ENCODE peak calls at places on chromosomes 2 and 18, in ten cellular contexts. O, M, Q, G, U, Y, T, R, H and K are unnamed samples.

GRCh38 chr2:31219131-31219969 is 2.0 kb upstream of the CAPN14 start:
- DNase-seq in O (no peak), M (no peak), Q (no peak), G (peak), U (no peak), Y (no peak), T (no peak), R (no peak), H (no peak), K (peak)

GRCh38 chr2:109475531-109476210 is 138.1 kb downstream of the SEPTIN10 start:
- DNase-seq in O (no peak), M (no peak), Q (no peak), G (no peak), U (no peak), Y (no peak), T (no peak), R (no peak), H (no peak), K (no peak)

GRCh38 chr2:163595033-163595432 is 140.8 kb downstream of the FIGN start:
- DNase-seq in O (no peak), M (no peak), Q (no peak), G (no peak), U (no peak), Y (no peak), T (no peak), R (no peak), H (no peak), K (no peak)

GRCh38 chr2:150621800-150622199 is 134.3 kb upstream of the RND3 start:
- DNase-seq in O (no peak), M (no peak), Q (no peak), G (no peak), U (peak), Y (no peak), T (no peak), R (no peak), H (no peak), K (no peak)

GRCh38 chr2:217451634-217452033 is 551.2 kb downstream of the TNS1 start:
- DNase-seq in O (peak), M (no peak), Q (no peak), G (no peak), U (peak), Y (no peak), T (no peak), R (no peak), H (no peak), K (no peak)

GRCh38 chr18:3979024-3979423 is 476.1 kb downstream of the DLGAP1 start:
- DNase-seq in O (no peak), M (no peak), Q (no peak), G (no peak), U (no peak), Y (no peak), T (no peak), R (no peak), H (no peak), K (no peak)

GRCh38 chr18:73244411-73244810 is 376.6 kb upstream of the NETO1 start:
- DNase-seq in O (no peak), M (no peak), Q (no peak), G (no peak), U (no peak), Y (no peak), T (no peak), R (no peak), H (no peak), K (no peak)

GRCh38 chr2:12807907-12808810 is 91.4 kb downstream of the TRIB2 start:
- DNase-seq in O (no peak), M (no peak), Q (no peak), G (no peak), U (no peak), Y (no peak), T (no peak), R (no peak), H (no peak), K (no peak)

GRCh38 chr2:39545957-39546356 is 108.9 kb upstream of the MAP4K3 start:
- DNase-seq in O (no peak), M (no peak), Q (no peak), G (no peak), U (no peak), Y (no peak), T (no peak), R (no peak), H (no peak), K (no peak)

GRCh38 chr2:239945751-239946569 is 79.2 kb downstream of the NDUFA10 start:
- DNase-seq in O (no peak), M (no peak), Q (no peak), G (no peak), U (no peak), Y (no peak), T (no peak), R (no peak), H (no peak), K (no peak)

GRCh38 chr2:98374958-98375570 is 28.8 kb downstream of the CNGA3 start:
- DNase-seq in O (no peak), M (no peak), Q (no peak), G (no peak), U (no peak), Y (no peak), T (no peak), R (no peak), H (no peak), K (peak)

GRCh38 chr2:18187214-18187613 is 308.7 kb downstream of the KCNS3 start:
- DNase-seq in O (no peak), M (no peak), Q (no peak), G (no peak), U (no peak), Y (no peak), T (no peak), R (no peak), H (no peak), K (no peak)

GRCh38 chr2:42082026-42082425 is 34.2 kb downstream of the PKDCC start:
- DNase-seq in O (no peak), M (no peak), Q (no peak), G (no peak), U (no peak), Y (no peak), T (no peak), R (no peak), H (no peak), K (no peak)

GRCh38 chr2:55057474-55057873 is 7.2 kb upstream of the RTN4 start:
- DNase-seq in O (no peak), M (no peak), Q (peak), G (no peak), U (no peak), Y (no peak), T (no peak), R (no peak), H (no peak), K (no peak)

GRCh38 chr2:207258191-207258991 is 92.6 kb upstream of the KLF7 start:
- DNase-seq in O (peak), M (no peak), Q (no peak), G (peak), U (peak), Y (no peak), T (no peak), R (peak), H (no peak), K (peak)

GRCh38 chr2:15058628-15059157 is 426.2 kb downstream of the LRATD1 start:
- DNase-seq in O (no peak), M (no peak), Q (no peak), G (no peak), U (no peak), Y (no peak), T (no peak), R (no peak), H (no peak), K (no peak)

GRCh38 chr2:146918280-146918679 is 926.5 kb upstream of the ACVR2A start:
- DNase-seq in O (no peak), M (no peak), Q (no peak), G (no peak), U (no peak), Y (no peak), T (no peak), R (no peak), H (no peak), K (no peak)

GRCh38 chr2:85160946-85161625 is 27.9 kb downstream of the TCF7L1 start:
- DNase-seq in O (no peak), M (no peak), Q (no peak), G (no peak), U (no peak), Y (no peak), T (no peak), R (no peak), H (no peak), K (no peak)

GRCh38 chr2:72991980-72992733 is 74.8 kb downstream of the EMX1 start:
- DNase-seq in O (no peak), M (peak), Q (no peak), G (peak), U (no peak), Y (no peak), T (no peak), R (no peak), H (no peak), K (peak)

GRCh38 chr2:64987001-64987962 is 1.9 kb upstream of the SLC1A4 start:
- DNase-seq in O (no peak), M (no peak), Q (no peak), G (no peak), U (no peak), Y (no peak), T (no peak), R (no peak), H (no peak), K (no peak)

GRCh38 chr2:232238108-232238507 is 140.4 kb upstream of the ALPP start:
- DNase-seq in O (no peak), M (no peak), Q (no peak), G (no peak), U (no peak), Y (no peak), T (no peak), R (no peak), H (no peak), K (peak)

GRCh38 chr2:23422089-23423061 is 37.4 kb downstream of the KLHL29 start:
- DNase-seq in O (no peak), M (no peak), Q (no peak), G (peak), U (no peak), Y (no peak), T (no peak), R (no peak), H (no peak), K (peak)

GRCh38 chr18:25557006-25557405 is 205.0 kb upstream of the ZNF521 start:
- DNase-seq in O (no peak), M (no peak), Q (no peak), G (no peak), U (no peak), Y (no peak), T (no peak), R (no peak), H (no peak), K (no peak)

GRCh38 chr2:71157124-71157802 is 26.8 kb downstream of the MPHOSPH10 start:
- DNase-seq in O (peak), M (peak), Q (peak), G (no peak), U (peak), Y (peak), T (peak), R (no peak), H (peak), K (no peak)

GRCh38 chr2:20065885-20066602 is 14.6 kb upstream of the LAPTM4A start:
- DNase-seq in O (no peak), M (no peak), Q (no peak), G (no peak), U (peak), Y (no peak), T (no peak), R (peak), H (no peak), K (peak)

GRCh38 chr2:195563857-195564512 is 93.0 kb upstream of the SLC39A10 start:
- DNase-seq in O (no peak), M (no peak), Q (no peak), G (no peak), U (peak), Y (no peak), T (no peak), R (no peak), H (no peak), K (no peak)

GRCh38 chr2:26191316-26192159 is 18.6 kb downstream of the GAREM2 start:
- DNase-seq in O (no peak), M (no peak), Q (no peak), G (no peak), U (no peak), Y (no peak), T (no peak), R (no peak), H (no peak), K (peak)

GRCh38 chr2:195815083-195815482 is 158.1 kb downstream of the SLC39A10 start:
- DNase-seq in O (no peak), M (no peak), Q (no peak), G (no peak), U (no peak), Y (no peak), T (no peak), R (no peak), H (no peak), K (no peak)